ENCODE peak calls at places on chromosomes 5 and 9, in ten cellular contexts. One of them, this sample, is unnamed.

GRCh38 chr9:12775963-12776774 is 1.3 kb downstream of the LURAP1L start:
- DNase-seq in DMS79: peak
- DNase-seq in cardiac fibroblast: peak
- DNase-seq in NAMALWA: peak
- DNase-seq in NCI-H446 treated with DMSO at 0.1 percent for 48 hours: peak
- DNase-seq in stimulated activated CD4-positive, alpha-beta T cell treated with anti-CD3 and anti-CD28 coated beads, TNF-alpha, amount 100 ng/mL, for 24 hours: no peak
- DNase-seq in COR-L47: peak
- DNase-seq in activated CD4-positive, alpha-beta T cell treated with anti-CD3 and anti-CD28 coated beads, Interleukin-2, amount 50 U/mL, for 24 hours: no peak
- DNase-seq in H54: peak
- DNase-seq in mucosa of descending colon: peak
- DNase-seq in this sample: no peak

GRCh38 chr5:15515229-15515628 is 15.2 kb downstream of the FBXL7 start:
- DNase-seq in DMS79: no peak
- DNase-seq in cardiac fibroblast: peak
- DNase-seq in NAMALWA: no peak
- DNase-seq in NCI-H446 treated with DMSO at 0.1 percent for 48 hours: no peak
- DNase-seq in stimulated activated CD4-positive, alpha-beta T cell treated with anti-CD3 and anti-CD28 coated beads, TNF-alpha, amount 100 ng/mL, for 24 hours: no peak
- DNase-seq in COR-L47: no peak
- DNase-seq in activated CD4-positive, alpha-beta T cell treated with anti-CD3 and anti-CD28 coated beads, Interleukin-2, amount 50 U/mL, for 24 hours: no peak
- DNase-seq in H54: no peak
- DNase-seq in mucosa of descending colon: no peak
- DNase-seq in this sample: no peak

GRCh38 chr9:16413509-16414016 is 456.9 kb downstream of the BNC2 start:
- DNase-seq in DMS79: no peak
- DNase-seq in cardiac fibroblast: peak
- DNase-seq in NAMALWA: no peak
- DNase-seq in NCI-H446 treated with DMSO at 0.1 percent for 48 hours: no peak
- DNase-seq in stimulated activated CD4-positive, alpha-beta T cell treated with anti-CD3 and anti-CD28 coated beads, TNF-alpha, amount 100 ng/mL, for 24 hours: no peak
- DNase-seq in COR-L47: no peak
- DNase-seq in activated CD4-positive, alpha-beta T cell treated with anti-CD3 and anti-CD28 coated beads, Interleukin-2, amount 50 U/mL, for 24 hours: no peak
- DNase-seq in H54: no peak
- DNase-seq in mucosa of descending colon: no peak
- DNase-seq in this sample: no peak

GRCh38 chr9:126131066-126132010 is 195.3 kb upstream of the MVB12B start:
- DNase-seq in DMS79: no peak
- DNase-seq in cardiac fibroblast: no peak
- DNase-seq in NAMALWA: no peak
- DNase-seq in NCI-H446 treated with DMSO at 0.1 percent for 48 hours: no peak
- DNase-seq in stimulated activated CD4-positive, alpha-beta T cell treated with anti-CD3 and anti-CD28 coated beads, TNF-alpha, amount 100 ng/mL, for 24 hours: no peak
- DNase-seq in COR-L47: peak
- DNase-seq in activated CD4-positive, alpha-beta T cell treated with anti-CD3 and anti-CD28 coated beads, Interleukin-2, amount 50 U/mL, for 24 hours: no peak
- DNase-seq in H54: no peak
- DNase-seq in mucosa of descending colon: no peak
- DNase-seq in this sample: no peak

GRCh38 chr9:112170968-112171367 is 4.1 kb downstream of the SUSD1 start:
- DNase-seq in DMS79: no peak
- DNase-seq in cardiac fibroblast: no peak
- DNase-seq in NAMALWA: no peak
- DNase-seq in NCI-H446 treated with DMSO at 0.1 percent for 48 hours: no peak
- DNase-seq in stimulated activated CD4-positive, alpha-beta T cell treated with anti-CD3 and anti-CD28 coated beads, TNF-alpha, amount 100 ng/mL, for 24 hours: no peak
- DNase-seq in COR-L47: no peak
- DNase-seq in activated CD4-positive, alpha-beta T cell treated with anti-CD3 and anti-CD28 coated beads, Interleukin-2, amount 50 U/mL, for 24 hours: no peak
- DNase-seq in H54: no peak
- DNase-seq in mucosa of descending colon: no peak
- DNase-seq in this sample: no peak

GRCh38 chr9:72351538-72352453 is 13.2 kb downstream of the ZFAND5 start:
- DNase-seq in DMS79: no peak
- DNase-seq in cardiac fibroblast: no peak
- DNase-seq in NAMALWA: no peak
- DNase-seq in NCI-H446 treated with DMSO at 0.1 percent for 48 hours: no peak
- DNase-seq in stimulated activated CD4-positive, alpha-beta T cell treated with anti-CD3 and anti-CD28 coated beads, TNF-alpha, amount 100 ng/mL, for 24 hours: no peak
- DNase-seq in COR-L47: no peak
- DNase-seq in activated CD4-positive, alpha-beta T cell treated with anti-CD3 and anti-CD28 coated beads, Interleukin-2, amount 50 U/mL, for 24 hours: no peak
- DNase-seq in H54: peak
- DNase-seq in mucosa of descending colon: no peak
- DNase-seq in this sample: no peak

GRCh38 chr5:137342764-137343163 is 156.4 kb downstream of the SPOCK1 start:
- DNase-seq in DMS79: no peak
- DNase-seq in cardiac fibroblast: no peak
- DNase-seq in NAMALWA: no peak
- DNase-seq in NCI-H446 treated with DMSO at 0.1 percent for 48 hours: no peak
- DNase-seq in stimulated activated CD4-positive, alpha-beta T cell treated with anti-CD3 and anti-CD28 coated beads, TNF-alpha, amount 100 ng/mL, for 24 hours: no peak
- DNase-seq in COR-L47: no peak
- DNase-seq in activated CD4-positive, alpha-beta T cell treated with anti-CD3 and anti-CD28 coated beads, Interleukin-2, amount 50 U/mL, for 24 hours: no peak
- DNase-seq in H54: no peak
- DNase-seq in mucosa of descending colon: no peak
- DNase-seq in this sample: no peak

GRCh38 chr5:167296680-167297079 is 994.8 kb upstream of the WWC1 start:
- DNase-seq in DMS79: no peak
- DNase-seq in cardiac fibroblast: no peak
- DNase-seq in NAMALWA: no peak
- DNase-seq in NCI-H446 treated with DMSO at 0.1 percent for 48 hours: no peak
- DNase-seq in stimulated activated CD4-positive, alpha-beta T cell treated with anti-CD3 and anti-CD28 coated beads, TNF-alpha, amount 100 ng/mL, for 24 hours: no peak
- DNase-seq in COR-L47: no peak
- DNase-seq in activated CD4-positive, alpha-beta T cell treated with anti-CD3 and anti-CD28 coated beads, Interleukin-2, amount 50 U/mL, for 24 hours: no peak
- DNase-seq in H54: peak
- DNase-seq in mucosa of descending colon: no peak
- DNase-seq in this sample: no peak

GRCh38 chr9:87500894-87501656 is 3.4 kb downstream of the DAPK1 start:
- DNase-seq in DMS79: no peak
- DNase-seq in cardiac fibroblast: no peak
- DNase-seq in NAMALWA: no peak
- DNase-seq in NCI-H446 treated with DMSO at 0.1 percent for 48 hours: no peak
- DNase-seq in stimulated activated CD4-positive, alpha-beta T cell treated with anti-CD3 and anti-CD28 coated beads, TNF-alpha, amount 100 ng/mL, for 24 hours: no peak
- DNase-seq in COR-L47: no peak
- DNase-seq in activated CD4-positive, alpha-beta T cell treated with anti-CD3 and anti-CD28 coated beads, Interleukin-2, amount 50 U/mL, for 24 hours: no peak
- DNase-seq in H54: no peak
- DNase-seq in mucosa of descending colon: no peak
- DNase-seq in this sample: no peak

GRCh38 chr5:176700239-176700847 is 53.1 kb downstream of the TSPAN17 start:
- DNase-seq in DMS79: no peak
- DNase-seq in cardiac fibroblast: no peak
- DNase-seq in NAMALWA: peak
- DNase-seq in NCI-H446 treated with DMSO at 0.1 percent for 48 hours: no peak
- DNase-seq in stimulated activated CD4-positive, alpha-beta T cell treated with anti-CD3 and anti-CD28 coated beads, TNF-alpha, amount 100 ng/mL, for 24 hours: no peak
- DNase-seq in COR-L47: peak
- DNase-seq in activated CD4-positive, alpha-beta T cell treated with anti-CD3 and anti-CD28 coated beads, Interleukin-2, amount 50 U/mL, for 24 hours: peak
- DNase-seq in H54: no peak
- DNase-seq in mucosa of descending colon: peak
- DNase-seq in this sample: no peak

GRCh38 chr9:21031091-21031817 is at the start of gene HACD4:
- DNase-seq in DMS79: peak
- DNase-seq in cardiac fibroblast: peak
- DNase-seq in NAMALWA: peak
- DNase-seq in NCI-H446 treated with DMSO at 0.1 percent for 48 hours: no peak
- DNase-seq in stimulated activated CD4-positive, alpha-beta T cell treated with anti-CD3 and anti-CD28 coated beads, TNF-alpha, amount 100 ng/mL, for 24 hours: peak
- DNase-seq in COR-L47: peak
- DNase-seq in activated CD4-positive, alpha-beta T cell treated with anti-CD3 and anti-CD28 coated beads, Interleukin-2, amount 50 U/mL, for 24 hours: peak
- DNase-seq in H54: peak
- DNase-seq in mucosa of descending colon: peak
- DNase-seq in this sample: peak

GRCh38 chr5:93422652-93423332 is 158.2 kb downstream of the NR2F1-AS1 start:
- DNase-seq in DMS79: no peak
- DNase-seq in cardiac fibroblast: no peak
- DNase-seq in NAMALWA: no peak
- DNase-seq in NCI-H446 treated with DMSO at 0.1 percent for 48 hours: peak
- DNase-seq in stimulated activated CD4-positive, alpha-beta T cell treated with anti-CD3 and anti-CD28 coated beads, TNF-alpha, amount 100 ng/mL, for 24 hours: no peak
- DNase-seq in COR-L47: no peak
- DNase-seq in activated CD4-positive, alpha-beta T cell treated with anti-CD3 and anti-CD28 coated beads, Interleukin-2, amount 50 U/mL, for 24 hours: no peak
- DNase-seq in H54: no peak
- DNase-seq in mucosa of descending colon: no peak
- DNase-seq in this sample: no peak

GRCh38 chr9:113541019-113541900 is 77.7 kb downstream of the RGS3 start:
- DNase-seq in DMS79: no peak
- DNase-seq in cardiac fibroblast: peak
- DNase-seq in NAMALWA: peak
- DNase-seq in NCI-H446 treated with DMSO at 0.1 percent for 48 hours: no peak
- DNase-seq in stimulated activated CD4-positive, alpha-beta T cell treated with anti-CD3 and anti-CD28 coated beads, TNF-alpha, amount 100 ng/mL, for 24 hours: no peak
- DNase-seq in COR-L47: no peak
- DNase-seq in activated CD4-positive, alpha-beta T cell treated with anti-CD3 and anti-CD28 coated beads, Interleukin-2, amount 50 U/mL, for 24 hours: no peak
- DNase-seq in H54: peak
- DNase-seq in mucosa of descending colon: peak
- DNase-seq in this sample: no peak

GRCh38 chr5:175572922-175573321 is 84.9 kb upstream of the HRH2 start:
- DNase-seq in DMS79: no peak
- DNase-seq in cardiac fibroblast: peak
- DNase-seq in NAMALWA: no peak
- DNase-seq in NCI-H446 treated with DMSO at 0.1 percent for 48 hours: peak
- DNase-seq in stimulated activated CD4-positive, alpha-beta T cell treated with anti-CD3 and anti-CD28 coated beads, TNF-alpha, amount 100 ng/mL, for 24 hours: no peak
- DNase-seq in COR-L47: peak
- DNase-seq in activated CD4-positive, alpha-beta T cell treated with anti-CD3 and anti-CD28 coated beads, Interleukin-2, amount 50 U/mL, for 24 hours: no peak
- DNase-seq in H54: no peak
- DNase-seq in mucosa of descending colon: no peak
- DNase-seq in this sample: no peak

GRCh38 chr5:178074266-178074952 is 38.9 kb upstream of the N4BP3 start:
- DNase-seq in DMS79: no peak
- DNase-seq in cardiac fibroblast: no peak
- DNase-seq in NAMALWA: peak
- DNase-seq in NCI-H446 treated with DMSO at 0.1 percent for 48 hours: no peak
- DNase-seq in stimulated activated CD4-positive, alpha-beta T cell treated with anti-CD3 and anti-CD28 coated beads, TNF-alpha, amount 100 ng/mL, for 24 hours: no peak
- DNase-seq in COR-L47: no peak
- DNase-seq in activated CD4-positive, alpha-beta T cell treated with anti-CD3 and anti-CD28 coated beads, Interleukin-2, amount 50 U/mL, for 24 hours: no peak
- DNase-seq in H54: no peak
- DNase-seq in mucosa of descending colon: no peak
- DNase-seq in this sample: no peak

This sample was measured in GM18507.